ENCODE peak calls at places on chromosome 5, in five cellular contexts. One of them, this sample, is unnamed.
A peak's percentile ranks its signal among the peaks of the same experiment; 100 is the strongest.

GRCh38 chr5:93311825-93312224 is 269.2 kb downstream of the NR2F1-AS1 start:
- DNase-seq in effector memory CD4-positive, alpha-beta T cell: no peak
- DNase-seq in foreskin fibroblast: no peak
- DNase-seq in amygdala: no peak
- DNase-seq in H54: no peak
- DNase-seq in this sample: no peak

GRCh38 chr5:73030995-73031394 is 75.2 kb downstream of the FCHO2 start:
- DNase-seq in H54: peak; percentile 40
- DNase-seq in foreskin fibroblast: peak; percentile 91
- DNase-seq in effector memory CD4-positive, alpha-beta T cell: no peak
- DNase-seq in amygdala: no peak
- DNase-seq in this sample: peak; percentile 30

GRCh38 chr5:5198111-5198510 is 58.0 kb downstream of the ADAMTS16 start:
- DNase-seq in amygdala: no peak
- DNase-seq in effector memory CD4-positive, alpha-beta T cell: no peak
- DNase-seq in foreskin fibroblast: no peak
- DNase-seq in H54: no peak
- DNase-seq in this sample: no peak

GRCh38 chr5:95823738-95824609 is 1.4 kb upstream of the GLRX start:
- DNase-seq in foreskin fibroblast: peak; percentile 96
- DNase-seq in amygdala: no peak
- DNase-seq in effector memory CD4-positive, alpha-beta T cell: peak; percentile 54
- DNase-seq in H54: peak; percentile 61
- DNase-seq in this sample: peak; percentile 88

GRCh38 chr5:126811515-126812198 is 34.7 kb downstream of the LMNB1 start:
- DNase-seq in amygdala: no peak
- DNase-seq in foreskin fibroblast: peak; percentile 59
- DNase-seq in effector memory CD4-positive, alpha-beta T cell: peak; percentile 18
- DNase-seq in H54: no peak
- DNase-seq in this sample: no peak

GRCh38 chr5:35188041-35188457 is 42.2 kb downstream of the PRLR start:
- DNase-seq in foreskin fibroblast: no peak
- DNase-seq in effector memory CD4-positive, alpha-beta T cell: no peak
- DNase-seq in H54: no peak
- DNase-seq in amygdala: no peak
- DNase-seq in this sample: no peak

GRCh38 chr5:61184708-61185107 is 22.4 kb upstream of the SMIM15 start:
- DNase-seq in amygdala: no peak
- DNase-seq in effector memory CD4-positive, alpha-beta T cell: no peak
- DNase-seq in foreskin fibroblast: peak; percentile 63
- DNase-seq in H54: no peak
- DNase-seq in this sample: no peak

GRCh38 chr5:92391-93220 is 638 bp downstream of the PLEKHG4B start:
- DNase-seq in effector memory CD4-positive, alpha-beta T cell: no peak
- DNase-seq in H54: no peak
- DNase-seq in amygdala: no peak
- DNase-seq in foreskin fibroblast: no peak
- DNase-seq in this sample: no peak

GRCh38 chr5:134438641-134439621 is 27.2 kb upstream of the CDKN2AIPNL start:
- DNase-seq in H54: peak; percentile 51
- DNase-seq in foreskin fibroblast: peak; percentile 98
- DNase-seq in effector memory CD4-positive, alpha-beta T cell: no peak
- DNase-seq in amygdala: peak; percentile 14
- DNase-seq in this sample: peak; percentile 60

GRCh38 chr5:55868846-55869245 is 17.7 kb downstream of the IL31RA start:
- DNase-seq in foreskin fibroblast: peak; percentile 98
- DNase-seq in H54: peak; percentile 71
- DNase-seq in effector memory CD4-positive, alpha-beta T cell: no peak
- DNase-seq in amygdala: no peak
- DNase-seq in this sample: peak; percentile 85

GRCh38 chr5:167763772-167764171 is 527.7 kb upstream of the WWC1 start:
- DNase-seq in foreskin fibroblast: peak; percentile 19
- DNase-seq in H54: no peak
- DNase-seq in effector memory CD4-positive, alpha-beta T cell: no peak
- DNase-seq in amygdala: no peak
- DNase-seq in this sample: peak; percentile 36

GRCh38 chr5:98785244-98785643 is 11.8 kb downstream of the RGMB start:
- DNase-seq in amygdala: no peak
- DNase-seq in effector memory CD4-positive, alpha-beta T cell: no peak
- DNase-seq in foreskin fibroblast: peak; percentile 10
- DNase-seq in H54: no peak
- DNase-seq in this sample: no peak

GRCh38 chr5:177606071-177607051 is 6.4 kb downstream of the B4GALT7 start:
- DNase-seq in effector memory CD4-positive, alpha-beta T cell: no peak
- DNase-seq in foreskin fibroblast: no peak
- DNase-seq in H54: no peak
- DNase-seq in amygdala: no peak
- DNase-seq in this sample: no peak

GRCh38 chr5:172788771-172789686 is 18.0 kb upstream of the DUSP1 start:
- DNase-seq in effector memory CD4-positive, alpha-beta T cell: no peak
- DNase-seq in foreskin fibroblast: peak; percentile 70
- DNase-seq in amygdala: no peak
- DNase-seq in H54: no peak
- DNase-seq in this sample: no peak

GRCh38 chr5:127934791-127935256 is 148.7 kb upstream of the SLC12A2 start:
- DNase-seq in amygdala: no peak
- DNase-seq in effector memory CD4-positive, alpha-beta T cell: no peak
- DNase-seq in foreskin fibroblast: peak; percentile 65
- DNase-seq in H54: peak; percentile 42
- DNase-seq in this sample: no peak

GRCh38 chr5:149416977-149417713 is 38.1 kb upstream of the IL17B start:
- DNase-seq in H54: no peak
- DNase-seq in amygdala: no peak
- DNase-seq in foreskin fibroblast: peak; percentile 69
- DNase-seq in effector memory CD4-positive, alpha-beta T cell: no peak
- DNase-seq in this sample: no peak

GRCh38 chr5:172151661-172152210 is 36.3 kb downstream of the STK10 start:
- DNase-seq in H54: no peak
- DNase-seq in amygdala: no peak
- DNase-seq in foreskin fibroblast: no peak
- DNase-seq in effector memory CD4-positive, alpha-beta T cell: no peak
- DNase-seq in this sample: no peak

GRCh38 chr5:71587709-71588532 is 781 bp downstream of the MCCC2 start:
- DNase-seq in effector memory CD4-positive, alpha-beta T cell: no peak
- DNase-seq in amygdala: no peak
- DNase-seq in foreskin fibroblast: no peak
- DNase-seq in H54: peak; percentile 5
- DNase-seq in this sample: no peak

GRCh38 chr5:138464018-138464387 is 1.3 kb upstream of the EGR1 start:
- DNase-seq in effector memory CD4-positive, alpha-beta T cell: peak; percentile 86
- DNase-seq in amygdala: peak; percentile 80
- DNase-seq in foreskin fibroblast: peak; percentile 99
- DNase-seq in H54: peak; percentile 86
- DNase-seq in this sample: peak; percentile 83

GRCh38 chr5:88944751-88945507 is 61.9 kb upstream of the MEF2C start:
- DNase-seq in foreskin fibroblast: peak; percentile 50
- DNase-seq in H54: no peak
- DNase-seq in effector memory CD4-positive, alpha-beta T cell: no peak
- DNase-seq in amygdala: no peak
- DNase-seq in this sample: peak; percentile 12

GRCh38 chr5:144356489-144356888 is 185.8 kb downstream of the KCTD16 start:
- DNase-seq in foreskin fibroblast: no peak
- DNase-seq in amygdala: no peak
- DNase-seq in effector memory CD4-positive, alpha-beta T cell: no peak
- DNase-seq in H54: no peak
- DNase-seq in this sample: no peak

GRCh38 chr5:148615644-148616283 is 38.6 kb downstream of the HTR4 start:
- DNase-seq in amygdala: no peak
- DNase-seq in effector memory CD4-positive, alpha-beta T cell: no peak
- DNase-seq in H54: no peak
- DNase-seq in foreskin fibroblast: peak; percentile 2
- DNase-seq in this sample: peak; percentile 4

GRCh38 chr5:65854931-65855330 is 71.4 kb upstream of the ERBIN start:
- DNase-seq in amygdala: no peak
- DNase-seq in foreskin fibroblast: no peak
- DNase-seq in H54: no peak
- DNase-seq in effector memory CD4-positive, alpha-beta T cell: no peak
- DNase-seq in this sample: no peak

GRCh38 chr5:85453026-85453349 is 1068.3 kb upstream of the EDIL3 start:
- DNase-seq in H54: no peak
- DNase-seq in amygdala: no peak
- DNase-seq in effector memory CD4-positive, alpha-beta T cell: no peak
- DNase-seq in foreskin fibroblast: no peak
- DNase-seq in this sample: no peak

GRCh38 chr5:150325426-150325825 is 22.7 kb upstream of the ARSI start:
- DNase-seq in effector memory CD4-positive, alpha-beta T cell: no peak
- DNase-seq in amygdala: no peak
- DNase-seq in foreskin fibroblast: no peak
- DNase-seq in H54: no peak
- DNase-seq in this sample: no peak

GRCh38 chr5:114184006-114184405 is 177.9 kb upstream of the KCNN2 start:
- DNase-seq in foreskin fibroblast: peak; percentile 79
- DNase-seq in H54: no peak
- DNase-seq in amygdala: no peak
- DNase-seq in effector memory CD4-positive, alpha-beta T cell: no peak
- DNase-seq in this sample: peak; percentile 26

GRCh38 chr5:38607396-38607795 is 51.0 kb upstream of the LIFR start:
- DNase-seq in effector memory CD4-positive, alpha-beta T cell: no peak
- DNase-seq in H54: no peak
- DNase-seq in amygdala: no peak
- DNase-seq in foreskin fibroblast: peak; percentile 92
- DNase-seq in this sample: no peak

GRCh38 chr5:142947427-142947709 is 177.2 kb downstream of the ARHGAP26 start:
- DNase-seq in foreskin fibroblast: no peak
- DNase-seq in amygdala: no peak
- DNase-seq in H54: no peak
- DNase-seq in effector memory CD4-positive, alpha-beta T cell: no peak
- DNase-seq in this sample: no peak

GRCh38 chr5:143263272-143263810 is 140.1 kb downstream of the NR3C1 start:
- DNase-seq in effector memory CD4-positive, alpha-beta T cell: no peak
- DNase-seq in amygdala: no peak
- DNase-seq in foreskin fibroblast: no peak
- DNase-seq in H54: no peak
- DNase-seq in this sample: no peak

GRCh38 chr5:68285075-68285827 is 69.7 kb downstream of the PIK3R1 start:
- DNase-seq in foreskin fibroblast: no peak
- DNase-seq in amygdala: no peak
- DNase-seq in effector memory CD4-positive, alpha-beta T cell: no peak
- DNase-seq in H54: no peak
- DNase-seq in this sample: no peak